ENCODE peak calls at places on chromosomes 13 and 19, in five cellular contexts. E is T-helper 17 cell; K is CD4-positive, CD25-positive, alpha-beta regulatory T cell; Z is right lobe of liver; U is CD8-positive, alpha-beta T cell. F is an unnamed sample.

GRCh38 chr19:17909017-17909732 is 23.6 kb upstream of the CCDC124 start:
- ATAC-seq in K (no peak), U (no peak), Z (no peak), E (no peak), F (no peak)

GRCh38 chr13:78487707-78488106 is 115.6 kb downstream of the POU4F1 start:
- ATAC-seq in K (no peak), E (no peak), Z (no peak), U (no peak), F (no peak)

GRCh38 chr13:42275098-42275471 is 3.1 kb downstream of the AKAP11 start:
- ATAC-seq in K (no peak), Z (no peak), U (no peak), E (no peak), F (no peak)

GRCh38 chr13:101751488-101751887 is 299.0 kb downstream of the ITGBL1 start:
- ATAC-seq in U (no peak), E (no peak), K (no peak), Z (peak; percentile 54), F (no peak)

GRCh38 chr13:100461309-100462035 is 127.1 kb downstream of the GGACT start:
- ATAC-seq in U (no peak), K (no peak), Z (no peak), E (no peak), F (no peak)

GRCh38 chr19:12783849-12784393 is 7.4 kb upstream of the JUNB start:
- ATAC-seq in U (no peak), Z (peak; percentile 12), K (no peak), E (no peak), F (no peak)

GRCh38 chr19:19817357-19817756 is 4.2 kb downstream of the ZNF506 start:
- ATAC-seq in Z (no peak), K (peak; percentile 65), U (peak; percentile 43), E (peak; percentile 61), F (no peak)

GRCh38 chr13:106083620-106084350 is 451.7 kb downstream of the EFNB2 start:
- ATAC-seq in Z (peak; percentile 45), U (no peak), K (no peak), E (no peak), F (no peak)

GRCh38 chr13:98731925-98732324 is 20.5 kb downstream of the SLC15A1 start:
- ATAC-seq in Z (no peak), K (no peak), E (no peak), U (no peak), F (no peak)

GRCh38 chr13:43110658-43111057 is 87.3 kb downstream of the DNAJC15 start:
- ATAC-seq in K (no peak), Z (no peak), E (no peak), U (no peak), F (no peak)

GRCh38 chr13:25733696-25734435 is 317.9 kb downstream of the SHISA2 start:
- ATAC-seq in K (no peak), Z (no peak), E (no peak), U (no peak), F (no peak)

GRCh38 chr13:49952168-49952567 is 16.0 kb upstream of the SPRYD7 start:
- ATAC-seq in Z (no peak), E (no peak), K (no peak), U (no peak), F (no peak)

GRCh38 chr19:18529782-18530181 is 7.9 kb upstream of the ELL start:
- ATAC-seq in E (no peak), K (no peak), U (no peak), Z (peak; percentile 14), F (no peak)

GRCh38 chr13:40600145-40600751 is 66.2 kb downstream of the FOXO1 start:
- ATAC-seq in E (peak; percentile 56), Z (no peak), U (peak; percentile 87), K (no peak), F (no peak)

GRCh38 chr13:98809345-98809777 is 56.9 kb upstream of the SLC15A1 start:
- ATAC-seq in Z (peak; percentile 97), K (no peak), E (no peak), U (no peak), F (no peak)

GRCh38 chr13:100573121-100573520 is 15.5 kb downstream of the GGACT start:
- ATAC-seq in Z (peak; percentile 98), E (peak; percentile 90), K (peak; percentile 82), U (peak; percentile 78), F (no peak)

GRCh38 chr19:53246498-53246897 is 8.2 kb downstream of the ZNF677 start:
- ATAC-seq in Z (no peak), E (no peak), K (no peak), U (no peak), F (no peak)

GRCh38 chr19:35031072-35031881 is 1.0 kb downstream of the SCN1B start:
- ATAC-seq in Z (no peak), K (no peak), U (no peak), E (no peak), F (peak; percentile 44)

GRCh38 chr19:579842-580155 is 7.4 kb downstream of the BSG start:
- ATAC-seq in E (no peak), U (no peak), K (no peak), Z (no peak), F (no peak)

GRCh38 chr13:77860621-77861020 is 58.0 kb downstream of the EDNRB start:
- ATAC-seq in U (no peak), Z (no peak), K (no peak), E (no peak), F (no peak)

GRCh38 chr19:49255674-49256073 is 69.3 kb downstream of the SLC6A16 start:
- ATAC-seq in Z (no peak), E (no peak), K (no peak), U (no peak), F (peak; percentile 43)

GRCh38 chr19:15550847-15551182 is 42.5 kb downstream of the CYP4F22 start:
- ATAC-seq in U (peak; percentile 0), K (no peak), Z (no peak), E (peak; percentile 2), F (no peak)

GRCh38 chr19:19997656-19998268 is 41.5 kb downstream of the ZNF682 start:
- ATAC-seq in K (no peak), Z (no peak), E (peak; percentile 53), U (peak; percentile 61), F (no peak)

GRCh38 chr13:77390391-77390790 is 63.5 kb upstream of the MYCBP2 start:
- ATAC-seq in K (no peak), U (no peak), Z (no peak), E (no peak), F (peak; percentile 55)

GRCh38 chr13:94395889-94396288 is 83.6 kb downstream of the DCT start:
- ATAC-seq in U (no peak), K (no peak), E (no peak), Z (no peak), F (no peak)

GRCh38 chr19:33734913-33735312 is 61.8 kb upstream of the KCTD15 start:
- ATAC-seq in E (no peak), K (no peak), U (no peak), Z (no peak), F (no peak)

GRCh38 chr13:91383836-91384235 is 14.6 kb upstream of the GPC5 start:
- ATAC-seq in Z (no peak), E (no peak), K (no peak), U (no peak), F (no peak)

GRCh38 chr13:84831666-84832657 is 949.7 kb upstream of the SLITRK1 start:
- ATAC-seq in K (no peak), E (no peak), Z (no peak), U (no peak), F (no peak)

GRCh38 chr19:4258181-4258580 is 11.3 kb downstream of the YJU2 start:
- ATAC-seq in U (no peak), Z (peak; percentile 16), E (no peak), K (no peak), F (no peak)

GRCh38 chr19:55704494-55705245 is 29.6 kb downstream of the EPN1 start:
- ATAC-seq in E (no peak), U (no peak), Z (peak; percentile 44), K (no peak), F (no peak)

GRCh38 chr13:24495151-24495729 is 17.3 kb downstream of the PARP4 start:
- ATAC-seq in Z (no peak), U (no peak), E (no peak), K (no peak), F (no peak)

F was measured in gastroesophageal sphincter.